ENCODE peak calls at places on chromosome 14, in seven cellular contexts. G, A, T, E, O, J and U are unnamed samples.
A peak's percentile ranks its signal among the peaks of the same experiment; 100 is the strongest.

GRCh38 chr14:67837011-67837624 is 17.5 kb downstream of the RAD51B start:
- DNase-seq in G (no peak), A (no peak), T (peak; percentile 72), E (no peak), O (peak; percentile 64), J (peak; percentile 69), U (no peak)

GRCh38 chr14:55438066-55438683 is 2.2 kb downstream of the TBPL2 start:
- DNase-seq in G (no peak), A (no peak), T (peak; percentile 57), E (no peak), O (no peak), J (peak; percentile 42), U (no peak)

GRCh38 chr14:42855159-42855558 is 1248.5 kb downstream of the LRFN5 start:
- DNase-seq in G (no peak), A (no peak), T (no peak), E (no peak), O (no peak), J (no peak), U (no peak)

GRCh38 chr14:75725481-75725880 is 64.4 kb downstream of the TTLL5 start:
- DNase-seq in G (no peak), A (no peak), T (no peak), E (no peak), O (peak; percentile 63), J (no peak), U (no peak)

GRCh38 chr14:71803539-71804260 is 128.5 kb upstream of the RGS6 start:
- DNase-seq in G (no peak), A (no peak), T (peak; percentile 88), E (no peak), O (no peak), J (peak; percentile 79), U (no peak)

GRCh38 chr14:55026793-55027560 is at the start of the genes SOCS4 and WDHD1:
- DNase-seq in G (peak; percentile 98), A (peak; percentile 97), T (peak; percentile 84), E (peak; percentile 96), O (peak; percentile 96), J (peak; percentile 94), U (peak; percentile 94)

GRCh38 chr14:21642683-21643082 is 7.9 kb upstream of the OR10G2 start:
- DNase-seq in G (no peak), A (no peak), T (no peak), E (no peak), O (no peak), J (no peak), U (no peak)

GRCh38 chr14:32306549-32306948 is 22.5 kb upstream of the AKAP6 start:
- DNase-seq in G (no peak), A (no peak), T (no peak), E (no peak), O (no peak), J (no peak), U (no peak)

GRCh38 chr14:76931629-76932402 is 96.7 kb downstream of the IRF2BPL start:
- DNase-seq in G (no peak), A (no peak), T (no peak), E (no peak), O (no peak), J (no peak), U (no peak)

GRCh38 chr14:84006643-84007137 is 1523.3 kb upstream of the FLRT2 start:
- DNase-seq in G (no peak), A (no peak), T (no peak), E (no peak), O (peak; percentile 23), J (no peak), U (no peak)

GRCh38 chr14:69073429-69073828 is 79.5 kb downstream of the DCAF5 start:
- DNase-seq in G (no peak), A (no peak), T (no peak), E (no peak), O (no peak), J (no peak), U (no peak)

GRCh38 chr14:97149775-97150174 is 352.6 kb downstream of the VRK1 start:
- DNase-seq in G (no peak), A (no peak), T (no peak), E (no peak), O (no peak), J (no peak), U (no peak)

GRCh38 chr14:98826618-98827017 is 445.4 kb downstream of the BCL11B start:
- DNase-seq in G (no peak), A (no peak), T (no peak), E (no peak), O (no peak), J (no peak), U (peak; percentile 28)

GRCh38 chr14:89990218-89990617 is 34.5 kb downstream of the TDP1 start:
- DNase-seq in G (no peak), A (no peak), T (no peak), E (no peak), O (no peak), J (no peak), U (no peak)

GRCh38 chr14:55399912-55400311 is 11.7 kb downstream of the ATG14 start:
- DNase-seq in G (no peak), A (no peak), T (no peak), E (no peak), O (no peak), J (no peak), U (no peak)

GRCh38 chr14:102187044-102187443 is 47.3 kb downstream of the WDR20 start:
- DNase-seq in G (no peak), A (no peak), T (peak; percentile 41), E (no peak), O (no peak), J (peak; percentile 80), U (no peak)

GRCh38 chr14:80764496-80764895 is 177.0 kb downstream of the CEP128 start:
- DNase-seq in G (no peak), A (no peak), T (no peak), E (no peak), O (no peak), J (no peak), U (no peak)

GRCh38 chr14:49702725-49703124 is 9.8 kb downstream of the KLHDC1 start:
- DNase-seq in G (no peak), A (no peak), T (no peak), E (no peak), O (no peak), J (no peak), U (no peak)

GRCh38 chr14:91374287-91374880 is 43.2 kb downstream of the CCDC88C start:
- DNase-seq in G (no peak), A (no peak), T (no peak), E (no peak), O (no peak), J (no peak), U (no peak)

GRCh38 chr14:21526672-21527319 is 650 bp upstream of the SALL2 start:
- DNase-seq in G (no peak), A (no peak), T (no peak), E (no peak), O (no peak), J (no peak), U (no peak)

GRCh38 chr14:92647499-92648279 is 100.7 kb downstream of the LGMN start:
- DNase-seq in G (no peak), A (no peak), T (no peak), E (no peak), O (no peak), J (no peak), U (no peak)

GRCh38 chr14:105247715-105248367 is 492 bp upstream of the BTBD6 start:
- DNase-seq in G (no peak), A (no peak), T (no peak), E (no peak), O (no peak), J (no peak), U (no peak)

GRCh38 chr14:105250986-105251385 is 2.7 kb downstream of the BTBD6 start:
- DNase-seq in G (no peak), A (no peak), T (no peak), E (no peak), O (no peak), J (no peak), U (no peak)

GRCh38 chr14:105250008-105250366 is 1.7 kb downstream of the BTBD6 start:
- DNase-seq in G (no peak), A (no peak), T (no peak), E (no peak), O (no peak), J (no peak), U (no peak)

GRCh38 chr14:105248368-105249174 is at the start of gene BTBD6:
- DNase-seq in G (peak; percentile 95), A (peak; percentile 88), T (peak; percentile 61), E (peak; percentile 89), O (peak; percentile 89), J (peak; percentile 79), U (peak; percentile 88)

DNA sequence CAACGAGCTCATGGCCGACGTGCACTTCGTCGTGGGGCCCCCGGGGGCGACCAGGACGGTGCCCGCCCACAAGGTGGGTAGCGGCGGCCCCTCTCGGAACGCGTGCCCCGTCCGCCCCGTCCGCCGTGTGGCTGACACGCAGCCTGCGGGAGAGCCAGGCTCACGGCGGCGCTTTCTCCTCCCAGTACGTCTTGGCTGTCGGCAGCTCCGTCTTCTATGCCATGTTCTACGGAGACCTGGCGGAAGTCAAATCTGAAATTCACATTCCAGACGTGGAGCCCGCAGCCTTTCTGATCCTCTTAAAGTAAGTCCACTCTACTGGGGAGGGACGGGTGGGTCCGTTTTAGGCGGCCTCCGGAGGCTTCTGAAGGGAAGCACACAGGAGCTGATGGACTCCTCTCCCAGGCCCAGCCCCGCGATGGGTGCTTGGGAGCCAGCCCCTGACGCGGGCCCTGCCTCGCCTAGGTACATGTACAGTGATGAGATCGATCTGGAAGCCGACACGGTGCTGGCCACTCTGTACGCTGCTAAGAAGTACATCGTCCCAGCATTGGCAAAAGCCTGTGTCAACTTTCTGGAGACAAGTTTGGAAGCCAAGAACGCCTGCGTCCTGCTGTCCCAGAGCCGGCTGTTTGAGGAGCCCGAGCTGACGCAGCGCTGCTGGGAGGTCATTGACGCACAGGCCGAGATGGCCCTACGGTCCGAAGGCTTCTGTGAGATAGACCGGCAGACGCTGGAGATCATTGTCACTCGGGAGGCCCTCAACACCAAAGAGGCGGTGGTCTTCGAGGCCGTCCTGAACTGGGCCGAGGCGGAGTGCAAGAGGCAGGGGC is 1.1 kb downstream of the BTBD6 start:
- DNase-seq in G (peak; percentile 58), A (no peak), T (no peak), E (peak; percentile 43), O (no peak), J (no peak), U (no peak)
- H3K4me3 ChIP-seq in G (peak overlapping the region; percentile 57), A (peak overlapping the region; percentile 49), T (peak overlapping the region; percentile 54), E (peak overlapping the region; percentile 59), O (peak overlapping the region; percentile 48), J (peak overlapping the region; percentile 59), U (peak overlapping the region; percentile 9)

GRCh38 chr14:52048132-52048531 is 20.7 kb downstream of the NID2 start:
- DNase-seq in G (no peak), A (no peak), T (no peak), E (no peak), O (no peak), J (no peak), U (no peak)
- H3K27me3 ChIP-seq in G (no peaks in the 10 kb centered on the region), A (no peaks in the 10 kb centered on the region), T (no peaks in the 10 kb centered on the region), E (no peaks in the 10 kb centered on the region), O (no peaks in the 10 kb centered on the region), J (no peaks in the 10 kb centered on the region), U (no peaks in the 10 kb centered on the region)

GRCh38 chr14:100022772-100023451 is 42.3 kb upstream of the EVL start:
- DNase-seq in G (no peak), A (no peak), T (no peak), E (no peak), O (no peak), J (no peak), U (no peak)
- H3K4me1 ChIP-seq in G (peaks cover 18% of the 10 kb centered on the region), A (peaks cover 49% of the 10 kb centered on the region), T (peaks cover 16% of the 10 kb centered on the region), E (peaks cover 8% of the 10 kb centered on the region), O (peaks cover 15% of the 10 kb centered on the region), J (no peaks in the 10 kb centered on the region), U (no peaks in the 10 kb centered on the region)

GRCh38 chr14:73287071-73287470 is 49.8 kb downstream of the PAPLN start:
- DNase-seq in G (no peak), A (no peak), T (no peak), E (no peak), O (no peak), J (no peak), U (no peak)
- H3K4me3 ChIP-seq in G (no peak overlapping the region), A (no peak overlapping the region), T (no peak overlapping the region), E (no peak overlapping the region), O (no peak overlapping the region), J (no peak overlapping the region), U (no peak overlapping the region)

GRCh38 chr14:29925736-29926135 is 1.9 kb downstream of the PRKD1 start:
- DNase-seq in G (no peak), A (no peak), T (no peak), E (no peak), O (no peak), J (no peak), U (no peak)
- H3K27me3 ChIP-seq in G (no peaks in the 10 kb centered on the region), A (no peaks in the 10 kb centered on the region), T (no peaks in the 10 kb centered on the region), E (peaks cover 40% of the 10 kb centered on the region), O (no peaks in the 10 kb centered on the region), J (no peaks in the 10 kb centered on the region), U (no peaks in the 10 kb centered on the region)